ENCODE peak calls at places on chromosomes 2 and 18, in five cellular contexts. H is left ventricle myocardium inferior, S is IMR-90, V is brain microvascular endothelial cell, X is ovary. M is an unnamed sample.

GRCh38 chr18:48527467-48527866 is 11.4 kb upstream of the CTIF start:
- DNase-seq in H (no peak), S (no peak), V (no peak), X (no peak), M (no peak)

GRCh38 chr2:71556811-71557210 is 103.5 kb downstream of the DYSF start:
- DNase-seq in H (no peak), S (no peak), V (no peak), X (no peak), M (no peak)

GRCh38 chr2:4174796-4175195 is 471.4 kb downstream of the DCDC2C start:
- DNase-seq in H (no peak), S (no peak), V (no peak), X (no peak), M (peak)

GRCh38 chr18:61998957-61999356 is 106.2 kb upstream of the RNF152 start:
- DNase-seq in H (no peak), S (peak), V (peak), X (no peak), M (peak)

GRCh38 chr2:145070703-145071102 is 550.8 kb upstream of the ZEB2 start:
- DNase-seq in H (no peak), S (no peak), V (no peak), X (no peak), M (no peak)

GRCh38 chr2:23788100-23788499 is 138.8 kb downstream of the ATAD2B start:
- DNase-seq in H (no peak), S (no peak), V (no peak), X (no peak), M (no peak)

GRCh38 chr2:188475945-188476344 is 184.3 kb downstream of the GULP1 start:
- DNase-seq in H (no peak), S (peak), V (peak), X (no peak), M (peak)

GRCh38 chr2:88543541-88544057 is 83.7 kb downstream of the EIF2AK3 start:
- DNase-seq in H (no peak), S (no peak), V (no peak), X (no peak), M (no peak)

GRCh38 chr2:128300621-128301020 is 18.0 kb downstream of the HS6ST1 start:
- DNase-seq in H (no peak), S (peak), V (no peak), X (no peak), M (no peak)

GRCh38 chr2:128300151-128300550 is 18.5 kb downstream of the HS6ST1 start:
- DNase-seq in H (no peak), S (no peak), V (no peak), X (no peak), M (no peak)

GRCh38 chr2:128298286-128298685 is 20.4 kb downstream of the HS6ST1 start:
- DNase-seq in H (no peak), S (no peak), V (no peak), X (no peak), M (no peak)

GRCh38 chr2:128299628-128300027 is 19.0 kb downstream of the HS6ST1 start:
- DNase-seq in H (no peak), S (no peak), V (no peak), X (peak), M (no peak)

GRCh38 chr2:128298846-128299507 is 19.7 kb downstream of the HS6ST1 start:
- DNase-seq in H (no peak), S (no peak), V (no peak), X (peak), M (no peak)
- H3K27ac ChIP-seq in H (no peak), S (peak), V (no peak), X (no peak), M (no peak)

DNA sequence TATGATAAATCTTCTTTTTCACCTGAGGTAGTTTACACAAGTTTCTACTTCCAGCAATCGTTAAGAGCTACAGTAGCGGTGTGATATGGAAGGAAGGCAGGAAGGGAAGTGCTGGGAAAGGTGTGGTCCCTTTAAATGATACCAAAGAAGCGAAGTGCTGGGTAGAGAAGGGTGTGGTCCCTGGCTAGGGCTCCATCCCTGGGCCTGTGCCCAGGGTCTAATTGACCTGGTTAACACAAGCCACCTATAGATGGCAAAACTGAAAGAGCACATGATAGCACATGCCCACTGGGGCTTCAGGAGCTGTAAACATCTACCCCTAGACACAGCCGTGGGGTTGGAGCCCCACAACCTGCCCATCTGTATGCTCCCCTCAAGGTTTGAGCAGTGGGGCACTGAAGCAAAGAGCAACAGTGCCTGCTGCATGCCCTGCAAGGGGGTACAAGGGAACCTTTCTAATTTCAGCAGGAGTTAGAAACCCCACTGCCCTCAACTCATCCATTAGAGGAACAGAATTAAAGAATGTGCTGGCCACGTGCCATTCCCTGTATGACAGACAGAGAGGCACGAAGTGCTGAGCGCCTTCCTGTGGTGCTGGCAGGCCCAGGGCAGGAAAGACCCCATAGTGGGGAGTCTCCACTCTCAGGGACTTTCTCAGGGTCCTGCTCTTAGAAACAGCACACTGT is 153.1 kb upstream of the LMAN1 start:
- DNase-seq in H (no peak), S (no peak), V (no peak), X (no peak), M (peak)
- H3K27ac ChIP-seq in H (no peak), S (no peak), V (no peak), X (peak), M (no peak)

DNA sequence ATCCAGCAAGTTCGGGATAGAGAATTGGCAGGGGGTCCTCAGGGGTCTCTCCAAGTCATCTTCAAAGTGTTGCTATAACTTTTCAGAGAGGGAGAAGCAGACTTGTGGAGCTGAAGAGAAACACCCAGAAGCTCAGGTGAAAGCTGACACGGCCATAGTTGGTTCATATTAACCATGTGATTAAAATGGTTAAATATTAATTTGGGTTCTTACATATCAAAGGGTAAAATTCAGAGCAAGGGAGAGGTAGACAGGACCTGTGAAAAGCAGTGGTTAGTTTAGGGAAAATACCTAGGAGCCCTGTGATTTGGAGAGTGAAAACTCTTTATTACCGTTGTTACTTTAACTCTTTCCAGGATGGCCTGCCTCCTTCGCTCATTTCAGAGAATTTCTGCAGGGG is at the start of gene UGT1A6:
- DNase-seq in H (no peak), S (no peak), V (no peak), X (no peak), M (no peak)
- H3K27ac ChIP-seq in H (no peak), S (no peak), V (no peak), X (no peak), M (no peak)

GRCh38 chr18:24049142-24049541 is 34.6 kb downstream of the TTC39C start:
- DNase-seq in H (no peak), S (no peak), V (no peak), X (no peak), M (no peak)
- H3K27ac ChIP-seq in H (no peak), S (no peak), V (no peak), X (no peak), M (no peak)

GRCh38 chr2:186256540-186256939 is 229.5 kb upstream of the ZC3H15 start:
- DNase-seq in H (no peak), S (peak), V (peak), X (no peak), M (peak)
- H3K27ac ChIP-seq in H (no peak), S (no peak), V (no peak), X (no peak), M (no peak)

M was measured in A673.